ENCODE peak calls at places on chromosomes 1 and 21, in six cellular contexts. One of them, this sample, is unnamed.

GRCh38 chr21:43740497-43741156 is 21.7 kb downstream of the PDXK start:
- DNase-seq in uterus: peak; percentile 60
- DNase-seq in aorta: no peak
- DNase-seq in cardiac muscle cell: peak; percentile 87
- DNase-seq in sigmoid colon: peak; percentile 79
- DNase-seq in PC-9: peak; percentile 64
- DNase-seq in this sample: peak; percentile 81

GRCh38 chr1:213122514-213122929 is 71.5 kb downstream of the RPS6KC1 start:
- DNase-seq in uterus: no peak
- DNase-seq in aorta: no peak
- DNase-seq in cardiac muscle cell: peak; percentile 73
- DNase-seq in sigmoid colon: no peak
- DNase-seq in PC-9: no peak
- DNase-seq in this sample: no peak

GRCh38 chr1:103416681-103417318 is 108.7 kb upstream of the RNPC3 start:
- DNase-seq in uterus: no peak
- DNase-seq in aorta: no peak
- DNase-seq in cardiac muscle cell: no peak
- DNase-seq in sigmoid colon: no peak
- DNase-seq in PC-9: no peak
- DNase-seq in this sample: no peak

GRCh38 chr1:3480369-3480719 is 25.9 kb downstream of the ARHGEF16 start:
- DNase-seq in uterus: no peak
- DNase-seq in aorta: no peak
- DNase-seq in cardiac muscle cell: no peak
- DNase-seq in sigmoid colon: no peak
- DNase-seq in PC-9: no peak
- DNase-seq in this sample: no peak

GRCh38 chr1:168845083-168845650 is 116.2 kb upstream of the DPT start:
- DNase-seq in uterus: no peak
- DNase-seq in aorta: no peak
- DNase-seq in cardiac muscle cell: no peak
- DNase-seq in sigmoid colon: no peak
- DNase-seq in PC-9: no peak
- DNase-seq in this sample: no peak

GRCh38 chr1:5430911-5431310 is 561.3 kb downstream of the NPHP4 start:
- DNase-seq in uterus: no peak
- DNase-seq in aorta: no peak
- DNase-seq in cardiac muscle cell: no peak
- DNase-seq in sigmoid colon: no peak
- DNase-seq in PC-9: peak; percentile 42
- DNase-seq in this sample: no peak

GRCh38 chr1:88731475-88731874 is 47.4 kb downstream of the PKN2 start:
- DNase-seq in uterus: peak; percentile 36
- DNase-seq in aorta: no peak
- DNase-seq in cardiac muscle cell: no peak
- DNase-seq in sigmoid colon: peak; percentile 79
- DNase-seq in PC-9: no peak
- DNase-seq in this sample: no peak

GRCh38 chr1:168465942-168466702 is 77.7 kb downstream of the XCL2 start:
- DNase-seq in uterus: peak; percentile 55
- DNase-seq in aorta: peak; percentile 64
- DNase-seq in cardiac muscle cell: peak; percentile 78
- DNase-seq in sigmoid colon: peak; percentile 73
- DNase-seq in PC-9: no peak
- DNase-seq in this sample: peak; percentile 75

GRCh38 chr21:27423906-27424595 is 457.2 kb upstream of the ADAMTS5 start:
- DNase-seq in uterus: no peak
- DNase-seq in aorta: no peak
- DNase-seq in cardiac muscle cell: no peak
- DNase-seq in sigmoid colon: no peak
- DNase-seq in PC-9: no peak
- DNase-seq in this sample: no peak

GRCh38 chr1:58932820-58933598 is 149.2 kb upstream of the JUN start:
- DNase-seq in uterus: no peak
- DNase-seq in aorta: peak; percentile 58
- DNase-seq in cardiac muscle cell: no peak
- DNase-seq in sigmoid colon: no peak
- DNase-seq in PC-9: peak; percentile 98
- DNase-seq in this sample: no peak

GRCh38 chr1:202551683-202552082 is 158.6 kb downstream of the SYT2 start:
- DNase-seq in uterus: no peak
- DNase-seq in aorta: no peak
- DNase-seq in cardiac muscle cell: peak; percentile 29
- DNase-seq in sigmoid colon: peak; percentile 86
- DNase-seq in PC-9: no peak
- DNase-seq in this sample: no peak

GRCh38 chr1:36560621-36561364 is 78.1 kb upstream of the CSF3R start:
- DNase-seq in uterus: no peak
- DNase-seq in aorta: no peak
- DNase-seq in cardiac muscle cell: no peak
- DNase-seq in sigmoid colon: no peak
- DNase-seq in PC-9: no peak
- DNase-seq in this sample: no peak

GRCh38 chr1:232900818-232901217 is 49.6 kb upstream of the NTPCR start:
- DNase-seq in uterus: no peak
- DNase-seq in aorta: no peak
- DNase-seq in cardiac muscle cell: no peak
- DNase-seq in sigmoid colon: no peak
- DNase-seq in PC-9: no peak
- DNase-seq in this sample: no peak

GRCh38 chr1:51331206-51332100 is 1.1 kb upstream of the TTC39A start:
- DNase-seq in uterus: no peak
- DNase-seq in aorta: no peak
- DNase-seq in cardiac muscle cell: peak; percentile 50
- DNase-seq in sigmoid colon: no peak
- DNase-seq in PC-9: peak; percentile 80
- DNase-seq in this sample: no peak

GRCh38 chr1:24805534-24806301 is 60.5 kb downstream of the CLIC4 start:
- DNase-seq in uterus: no peak
- DNase-seq in aorta: no peak
- DNase-seq in cardiac muscle cell: no peak
- DNase-seq in sigmoid colon: no peak
- DNase-seq in PC-9: no peak
- DNase-seq in this sample: no peak

GRCh38 chr1:65292861-65293593 is 16.3 kb upstream of the DNAJC6 start:
- DNase-seq in uterus: no peak
- DNase-seq in aorta: no peak
- DNase-seq in cardiac muscle cell: peak; percentile 21
- DNase-seq in sigmoid colon: no peak
- DNase-seq in PC-9: no peak
- DNase-seq in this sample: no peak

GRCh38 chr1:233549917-233550316 is 64.0 kb upstream of the KCNK1 start:
- DNase-seq in uterus: no peak
- DNase-seq in aorta: no peak
- DNase-seq in cardiac muscle cell: no peak
- DNase-seq in sigmoid colon: no peak
- DNase-seq in PC-9: no peak
- DNase-seq in this sample: no peak

GRCh38 chr1:247415423-247416361 is at the start of gene NLRP3:
- DNase-seq in uterus: no peak
- DNase-seq in aorta: peak; percentile 71
- DNase-seq in cardiac muscle cell: no peak
- DNase-seq in sigmoid colon: peak; percentile 68
- DNase-seq in PC-9: peak; percentile 35
- DNase-seq in this sample: peak; percentile 79

DNA sequence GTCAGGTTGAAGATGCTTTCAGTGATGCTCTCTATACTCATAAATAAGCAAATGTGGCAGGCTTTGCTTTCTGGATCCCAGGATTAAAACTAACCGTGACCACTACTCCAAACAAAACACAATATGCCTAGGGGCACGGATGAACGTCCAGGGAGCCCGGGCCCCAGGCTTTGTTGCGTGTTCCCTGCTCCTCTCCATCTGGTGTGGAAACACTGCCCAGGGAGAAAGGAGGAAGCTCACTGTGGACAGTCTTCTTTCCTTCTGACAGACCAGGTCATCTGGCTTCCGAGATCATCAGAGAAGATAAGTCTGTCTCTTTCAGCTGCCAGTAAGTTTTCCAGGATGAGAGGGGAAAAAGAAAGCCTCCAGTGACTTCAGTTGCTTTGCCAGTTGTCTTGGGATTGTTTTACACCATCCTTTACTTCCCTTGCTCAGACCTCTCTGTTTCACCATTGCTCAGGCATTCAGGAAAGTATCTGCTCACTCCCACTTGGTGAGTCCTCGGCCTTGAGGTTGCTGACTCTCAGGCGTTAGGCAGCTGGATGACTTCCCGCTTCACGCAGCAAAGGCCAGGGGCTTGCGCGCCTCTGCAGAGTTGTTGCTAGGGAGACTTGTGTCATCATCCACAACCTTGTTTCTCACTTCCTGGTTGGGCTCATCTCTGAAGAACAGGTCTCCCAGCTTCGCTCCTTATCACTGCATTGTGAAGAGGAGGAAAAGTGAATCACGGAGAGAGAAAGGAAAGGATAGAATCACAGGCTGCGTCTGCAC is 20.6 kb upstream of the PGD start:
- DNase-seq in uterus: peak; percentile 31
- DNase-seq in aorta: peak; percentile 72
- DNase-seq in cardiac muscle cell: no peak
- DNase-seq in sigmoid colon: peak; percentile 69
- DNase-seq in PC-9: peak; percentile 96
- DNase-seq in this sample: no peak
- H3K36me3 ChIP-seq in uterus: no peaks in the 10 kb centered on the region
- H3K36me3 ChIP-seq in aorta: no peaks in the 10 kb centered on the region
- H3K36me3 ChIP-seq in cardiac muscle cell: peaks cover 33% of the 10 kb centered on the region
- H3K36me3 ChIP-seq in sigmoid colon: peaks cover 7% of the 10 kb centered on the region
- H3K36me3 ChIP-seq in PC-9: no peaks in the 10 kb centered on the region
- H3K36me3 ChIP-seq in this sample: no peaks in the 10 kb centered on the region

GRCh38 chr1:17207540-17207939 is 2.6 kb downstream of the PADI1 start:
- DNase-seq in uterus: no peak
- DNase-seq in aorta: no peak
- DNase-seq in cardiac muscle cell: no peak
- DNase-seq in sigmoid colon: no peak
- DNase-seq in PC-9: peak; percentile 41
- DNase-seq in this sample: no peak
- H3K4me3 ChIP-seq in uterus: no peak overlapping the region
- H3K4me3 ChIP-seq in aorta: no peak overlapping the region
- H3K4me3 ChIP-seq in cardiac muscle cell: no peak overlapping the region
- H3K4me3 ChIP-seq in sigmoid colon: no peak overlapping the region
- H3K4me3 ChIP-seq in PC-9: peak overlapping the region; percentile 65
- H3K4me3 ChIP-seq in this sample: no peak overlapping the region

GRCh38 chr1:100065183-100065968 is 67.4 kb downstream of the SASS6 start:
- DNase-seq in uterus: no peak
- DNase-seq in aorta: no peak
- DNase-seq in cardiac muscle cell: no peak
- DNase-seq in sigmoid colon: no peak
- DNase-seq in PC-9: no peak
- DNase-seq in this sample: no peak
- H3K36me3 ChIP-seq in uterus: no peaks in the 10 kb centered on the region
- H3K36me3 ChIP-seq in aorta: peaks cover under 1% of the 10 kb centered on the region
- H3K36me3 ChIP-seq in cardiac muscle cell: peaks cover 58% of the 10 kb centered on the region
- H3K36me3 ChIP-seq in sigmoid colon: peaks cover 27% of the 10 kb centered on the region
- H3K36me3 ChIP-seq in PC-9: peaks cover 32% of the 10 kb centered on the region
- H3K36me3 ChIP-seq in this sample: peaks cover 80% of the 10 kb centered on the region

DNA sequence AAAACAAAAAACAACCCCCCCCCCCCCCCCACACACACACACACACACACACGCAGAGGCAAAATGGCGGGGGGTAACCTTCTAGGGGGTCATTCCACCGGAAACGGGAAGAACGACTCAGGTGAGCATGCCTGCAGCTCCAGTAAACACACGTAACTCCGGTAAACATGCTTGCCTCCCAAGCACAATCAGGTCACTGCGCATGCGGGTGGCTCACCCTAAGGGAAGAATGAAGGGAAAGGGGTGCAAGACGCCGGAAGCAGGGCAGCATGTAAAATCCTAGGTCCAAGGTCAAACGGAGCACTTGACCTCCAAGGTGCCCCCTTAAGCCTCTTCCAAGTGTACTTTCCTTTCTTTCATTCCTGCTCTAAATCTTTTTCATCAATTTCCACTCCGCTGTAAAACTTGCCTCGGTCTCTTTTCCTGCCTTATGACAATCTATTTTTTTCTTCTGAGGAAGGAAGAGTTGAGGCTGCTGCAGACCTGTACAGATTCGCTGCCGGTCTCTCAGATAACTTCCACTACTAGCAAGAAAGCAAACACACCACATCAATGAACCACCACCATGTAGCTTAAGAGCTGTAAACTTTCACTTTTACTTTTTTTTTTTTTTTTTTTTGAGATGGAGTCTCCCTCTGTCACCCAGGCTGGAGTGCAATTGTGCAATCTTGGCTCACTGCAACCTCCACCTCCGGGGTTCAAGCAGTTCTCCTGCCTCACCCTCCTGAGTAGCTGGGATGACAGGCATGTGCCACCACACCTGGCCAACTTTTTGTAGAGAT is 21.0 kb upstream of the CBR3 start:
- DNase-seq in uterus: no peak
- DNase-seq in aorta: no peak
- DNase-seq in cardiac muscle cell: no peak
- DNase-seq in sigmoid colon: no peak
- DNase-seq in PC-9: peak; percentile 67
- DNase-seq in this sample: peak; percentile 87
- H3K4me3 ChIP-seq in uterus: no peak overlapping the region
- H3K4me3 ChIP-seq in aorta: no peak overlapping the region
- H3K4me3 ChIP-seq in cardiac muscle cell: no peak overlapping the region
- H3K4me3 ChIP-seq in sigmoid colon: peak overlapping the region; percentile 43
- H3K4me3 ChIP-seq in PC-9: peak overlapping the region; percentile 63
- H3K4me3 ChIP-seq in this sample: peak overlapping the region; percentile 32

GRCh38 chr21:34522284-34522683 is 10.3 kb upstream of the KCNE1 start:
- DNase-seq in uterus: no peak
- DNase-seq in aorta: no peak
- DNase-seq in cardiac muscle cell: no peak
- DNase-seq in sigmoid colon: no peak
- DNase-seq in PC-9: no peak
- DNase-seq in this sample: peak; percentile 74
- H3K36me3 ChIP-seq in uterus: no peaks in the 10 kb centered on the region
- H3K36me3 ChIP-seq in aorta: no peaks in the 10 kb centered on the region
- H3K36me3 ChIP-seq in cardiac muscle cell: no peaks in the 10 kb centered on the region
- H3K36me3 ChIP-seq in sigmoid colon: no peaks in the 10 kb centered on the region
- H3K36me3 ChIP-seq in PC-9: no peaks in the 10 kb centered on the region
- H3K36me3 ChIP-seq in this sample: no peaks in the 10 kb centered on the region

GRCh38 chr1:44031900-44032817 is 897 bp upstream of the SLC6A9 start:
- DNase-seq in uterus: no peak
- DNase-seq in aorta: no peak
- DNase-seq in cardiac muscle cell: no peak
- DNase-seq in sigmoid colon: peak; percentile 49
- DNase-seq in PC-9: peak; percentile 59
- DNase-seq in this sample: no peak
- H3K4me3 ChIP-seq in uterus: no peak overlapping the region
- H3K4me3 ChIP-seq in aorta: no peak overlapping the region
- H3K4me3 ChIP-seq in cardiac muscle cell: peak overlapping the region; percentile 77
- H3K4me3 ChIP-seq in sigmoid colon: peak overlapping the region; percentile 88
- H3K4me3 ChIP-seq in PC-9: peak overlapping the region; percentile 97
- H3K4me3 ChIP-seq in this sample: peak overlapping the region; percentile 85

GRCh38 chr1:159066108-159066507 is 10.5 kb downstream of the AIM2 start:
- DNase-seq in uterus: no peak
- DNase-seq in aorta: no peak
- DNase-seq in cardiac muscle cell: no peak
- DNase-seq in sigmoid colon: no peak
- DNase-seq in PC-9: no peak
- DNase-seq in this sample: no peak
- H3K36me3 ChIP-seq in uterus: no peaks in the 10 kb centered on the region
- H3K36me3 ChIP-seq in aorta: no peaks in the 10 kb centered on the region
- H3K36me3 ChIP-seq in cardiac muscle cell: no peaks in the 10 kb centered on the region
- H3K36me3 ChIP-seq in sigmoid colon: no peaks in the 10 kb centered on the region
- H3K36me3 ChIP-seq in PC-9: no peaks in the 10 kb centered on the region
- H3K36me3 ChIP-seq in this sample: no peaks in the 10 kb centered on the region

DNA sequence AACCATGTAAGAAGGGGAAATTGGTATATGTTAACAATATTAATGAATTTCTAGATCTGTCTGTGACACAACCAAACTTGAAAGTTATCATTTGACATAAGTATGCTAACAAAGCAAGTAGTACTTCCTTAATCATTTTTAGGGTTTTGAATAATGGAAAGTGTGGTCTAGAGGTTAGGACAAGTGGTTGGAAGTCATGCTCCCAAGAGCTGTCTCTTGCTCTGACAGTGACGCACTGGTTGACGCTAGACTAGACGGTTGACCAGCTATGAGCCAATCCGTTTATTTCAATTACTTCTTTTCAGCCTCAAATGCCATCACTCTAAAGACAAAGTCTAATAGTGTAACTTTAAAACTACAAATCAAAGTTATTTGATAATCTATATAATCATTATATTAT is 20.7 kb upstream of the RGS1 start:
- DNase-seq in uterus: no peak
- DNase-seq in aorta: no peak
- DNase-seq in cardiac muscle cell: no peak
- DNase-seq in sigmoid colon: no peak
- DNase-seq in PC-9: no peak
- DNase-seq in this sample: no peak
- H3K4me3 ChIP-seq in uterus: no peak overlapping the region
- H3K4me3 ChIP-seq in aorta: no peak overlapping the region
- H3K4me3 ChIP-seq in cardiac muscle cell: no peak overlapping the region
- H3K4me3 ChIP-seq in sigmoid colon: no peak overlapping the region
- H3K4me3 ChIP-seq in PC-9: no peak overlapping the region
- H3K4me3 ChIP-seq in this sample: no peak overlapping the region